ENCODE peak calls at places on chromosomes 4 and X, in four cellular contexts. M, K, U and N are unnamed samples. For H3K4me1, the result is how much of the 10 kb centered on the place peaks cover.

GRCh38 chr4:3786196-3786869 is 20.1 kb downstream of the ADRA2C start:
- DNase-seq in K (peak), U (peak), M (peak), N (no peak)

GRCh38 chrX:150688911-150689451 is 4.2 kb upstream of the MTMR1 start:
- DNase-seq in K (no peak), M (no peak), U (no peak), N (no peak)

GRCh38 chrX:118423558-118423957 is 72.1 kb upstream of the DOCK11 start:
- DNase-seq in U (no peak), K (no peak), M (no peak), N (no peak)

GRCh38 chrX:9257718-9258117 is 207.1 kb upstream of the TBL1X start:
- DNase-seq in K (no peak), U (no peak), M (no peak), N (no peak)

GRCh38 chrX:41384041-41384705 is 50.2 kb downstream of the DDX3X start:
- DNase-seq in K (peak), U (peak), M (peak), N (peak)

GRCh38 chrX:16160729-16161128 is 6.6 kb upstream of the MAGEB17 start:
- DNase-seq in K (no peak), M (no peak), U (no peak), N (no peak)

GRCh38 chrX:27162496-27162895 is 300.6 kb downstream of the PPP4R3C start:
- DNase-seq in M (no peak), K (no peak), U (no peak), N (no peak)

GRCh38 chr4:128951316-128951715 is 141.8 kb downstream of the JADE1 start:
- DNase-seq in U (no peak), K (no peak), M (no peak), N (no peak)

GRCh38 chrX:55624403-55624802 is 1.2 kb downstream of the FOXR2 start:
- DNase-seq in U (no peak), K (peak), M (peak), N (no peak)
- H3K4me1 ChIP-seq in U (under half), K (under half), M (under half), N (under half)

GRCh38 chrX:71222929-71223328 is at the start of gene GJB1:
- DNase-seq in M (no peak), U (no peak), K (no peak), N (no peak)
- H3K4me1 ChIP-seq in M (under half), U (under half), K (under half), N (under half)

GRCh38 chrX:112866175-112866574 is 25.5 kb upstream of the AMOT start:
- DNase-seq in K (no peak), U (no peak), M (no peak), N (no peak)
- H3K4me1 ChIP-seq in K (under half), U (under half), M (under half), N (under half)

DNA sequence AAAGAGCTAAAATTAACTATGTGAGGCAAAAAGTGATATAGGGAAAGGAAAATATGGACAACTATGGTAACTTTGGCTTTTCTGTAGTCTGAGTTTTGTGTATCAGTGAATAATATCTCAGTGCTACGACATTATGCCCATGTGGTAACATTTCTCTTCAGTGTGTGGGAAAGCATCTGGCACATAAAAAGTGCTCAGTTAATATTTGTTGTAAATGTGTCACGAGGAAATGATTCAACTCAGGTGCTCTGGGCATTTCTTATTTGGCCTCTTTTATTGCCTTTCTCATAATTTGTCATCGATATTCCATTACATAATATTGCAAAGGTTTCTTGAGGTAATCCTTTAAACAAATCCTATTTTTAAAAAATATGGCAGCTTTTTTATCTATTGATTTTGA is 17.6 kb downstream of the OFD1 start:
- DNase-seq in U (no peak), K (no peak), M (no peak), N (no peak)
- H3K4me1 ChIP-seq in U (under half), K (under half), M (under half), N (under half)

GRCh38 chrX:154354516-154354915 is 19.9 kb downstream of the FLNA start:
- DNase-seq in K (no peak), U (peak), M (no peak), N (no peak)
- H3K4me1 ChIP-seq in K (under half), U (under half), M (under half), N (half or more)

GRCh38 chr4:183172881-183173280 is 73.8 kb downstream of the WWC2 start:
- DNase-seq in K (no peak), M (no peak), U (no peak), N (no peak)
- H3K4me1 ChIP-seq in K (half or more), M (under half), U (under half), N (under half)

GRCh38 chr4:2262145-2262943 is 435 bp upstream of the MXD4 start:
- DNase-seq in M (peak), U (peak), K (peak), N (peak)
- H3K4me1 ChIP-seq in M (half or more), U (under half), K (half or more), N (under half)